ENCODE peak calls at places on chromosomes 2 and 18, in ten cellular contexts. G is spleen, L is WERI-Rb-1, R is kidney, D is fibroblast of lung, S is colonic mucosa, I is PC-9, O is choroid plexus epithelial cell, H is PC-3, U is transverse colon. T is an unnamed sample.

GRCh38 chr2:75558786-75559428 is 1.8 kb downstream of the EVA1A start:
- DNase-seq in G (no peak), L (no peak), R (no peak), D (peak), S (no peak), I (no peak), O (peak), H (no peak), U (no peak), T (peak)

GRCh38 chr18:27413495-27414401 is 228.6 kb upstream of the CHST9 start:
- DNase-seq in G (no peak), L (no peak), R (no peak), D (peak), S (peak), I (peak), O (peak), H (peak), U (no peak), T (peak)

GRCh38 chr2:39419282-39420223 is 17.5 kb downstream of the MAP4K3 start:
- DNase-seq in G (no peak), L (no peak), R (no peak), D (peak), S (no peak), I (no peak), O (peak), H (no peak), U (no peak), T (no peak)

GRCh38 chr2:223532712-223533111 is 69.4 kb downstream of the SCG2 start:
- DNase-seq in G (no peak), L (no peak), R (no peak), D (no peak), S (no peak), I (no peak), O (no peak), H (no peak), U (no peak), T (no peak)

GRCh38 chr2:45033331-45033730 is 24.1 kb upstream of the SIX2 start:
- DNase-seq in G (no peak), L (no peak), R (no peak), D (no peak), S (no peak), I (no peak), O (no peak), H (no peak), U (no peak), T (no peak)

GRCh38 chr2:158575051-158575635 is 118.4 kb downstream of the PKP4 start:
- DNase-seq in G (no peak), L (no peak), R (no peak), D (peak), S (no peak), I (no peak), O (peak), H (no peak), U (no peak), T (no peak)

GRCh38 chr2:155391613-155392012 is 693.1 kb downstream of the KCNJ3 start:
- DNase-seq in G (no peak), L (no peak), R (no peak), D (no peak), S (no peak), I (no peak), O (no peak), H (no peak), U (no peak), T (no peak)

GRCh38 chr18:9516437-9517064 is 41.2 kb downstream of the RALBP1 start:
- DNase-seq in G (no peak), L (no peak), R (no peak), D (peak), S (no peak), I (no peak), O (peak), H (peak), U (no peak), T (peak)

GRCh38 chr2:16861154-16861929 is 195.7 kb upstream of the CYRIA start:
- DNase-seq in G (no peak), L (no peak), R (no peak), D (peak), S (no peak), I (no peak), O (peak), H (no peak), U (no peak), T (peak)

GRCh38 chr18:29841631-29842030 is 1200.9 kb downstream of the DSC3 start:
- DNase-seq in G (no peak), L (no peak), R (no peak), D (no peak), S (no peak), I (no peak), O (no peak), H (peak), U (no peak), T (no peak)

GRCh38 chr18:3454365-3455089 is 4.6 kb downstream of the TGIF1 start:
- DNase-seq in G (no peak), L (peak), R (no peak), D (peak), S (peak), I (peak), O (peak), H (peak), U (peak), T (peak)

GRCh38 chr2:237290249-237290648 is 123.7 kb downstream of the COL6A3 start:
- DNase-seq in G (no peak), L (no peak), R (peak), D (peak), S (peak), I (no peak), O (no peak), H (peak), U (peak), T (peak)

GRCh38 chr2:181235683-181236459 is 221.3 kb upstream of the ITGA4 start:
- DNase-seq in G (no peak), L (no peak), R (no peak), D (no peak), S (no peak), I (no peak), O (no peak), H (no peak), U (no peak), T (no peak)

GRCh38 chr2:152676461-152676860 is 40.8 kb downstream of the PRPF40A start:
- DNase-seq in G (no peak), L (no peak), R (no peak), D (no peak), S (no peak), I (no peak), O (no peak), H (no peak), U (no peak), T (no peak)

GRCh38 chr2:7745369-7745768 is 828.2 kb downstream of the RNF144A start:
- DNase-seq in G (no peak), L (no peak), R (no peak), D (no peak), S (no peak), I (no peak), O (no peak), H (peak), U (no peak), T (peak)

GRCh38 chr2:167987558-167987957 is 259.8 kb downstream of the STK39 start:
- DNase-seq in G (no peak), L (no peak), R (no peak), D (no peak), S (no peak), I (no peak), O (no peak), H (no peak), U (no peak), T (no peak)

DNA sequence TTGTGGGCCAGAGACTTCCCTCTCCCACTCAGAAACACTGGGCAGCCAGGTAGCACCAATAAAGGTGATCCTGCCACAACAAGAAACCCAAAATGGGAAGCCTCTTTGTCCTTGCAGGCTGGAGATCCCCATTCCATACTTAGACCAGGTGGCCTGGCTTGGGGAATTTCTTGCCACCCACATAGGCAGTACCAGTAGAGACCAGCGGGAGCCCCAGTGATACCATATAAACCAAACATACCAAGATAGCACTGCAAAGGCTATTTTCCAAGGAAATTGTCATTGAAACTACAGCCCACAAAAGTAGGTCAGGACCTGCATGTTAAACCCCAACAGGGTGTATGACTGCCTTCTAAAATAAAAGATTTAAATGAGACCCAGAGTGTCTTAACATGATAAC is 171.6 kb downstream of the DIS3L2 start:
- DNase-seq in G (no peak), L (no peak), R (no peak), D (no peak), S (no peak), I (no peak), O (peak), H (no peak), U (no peak), T (no peak)
- TF ChIP-seq CTCF in G (no peak), L (no peak), R (no peak), D (peak), S (no peak), I (peak), O (peak), H (peak), U (no peak), T (peak)

DNA sequence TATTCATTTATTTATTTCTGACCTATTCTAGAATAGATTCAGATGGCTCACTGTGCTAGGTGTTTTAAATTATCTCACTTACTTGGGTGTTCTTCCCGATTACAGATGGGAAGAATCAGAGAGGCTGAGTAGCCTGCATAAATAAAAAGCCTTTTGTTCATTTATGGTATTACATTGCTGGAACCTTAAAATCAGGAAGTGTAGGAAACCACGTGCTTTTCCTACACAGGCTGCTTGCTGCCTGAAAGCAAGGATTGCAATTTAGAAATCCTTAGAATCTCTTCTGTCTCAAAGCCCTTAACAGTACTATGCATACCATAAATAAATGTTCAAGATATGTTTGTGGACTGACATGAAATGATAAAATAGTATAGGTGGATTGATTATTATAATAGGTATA is 73.6 kb upstream of the C2orf15 start:
- DNase-seq in G (no peak), L (no peak), R (no peak), D (no peak), S (no peak), I (no peak), O (no peak), H (no peak), U (no peak), T (no peak)
- H3K4me3 ChIP-seq in G (no peak), L (no peak), R (no peak), D (no peak), S (no peak), I (no peak), O (no peak), H (no peak), U (no peak), T (no peak)

GRCh38 chr2:595141-595805 is 81.9 kb downstream of the TMEM18 start:
- DNase-seq in G (no peak), L (no peak), R (no peak), D (no peak), S (no peak), I (no peak), O (no peak), H (no peak), U (no peak), T (no peak)

GRCh38 chr2:592737-593136 is 84.5 kb downstream of the TMEM18 start:
- DNase-seq in G (no peak), L (no peak), R (no peak), D (no peak), S (no peak), I (no peak), O (no peak), H (no peak), U (no peak), T (no peak)

GRCh38 chr2:593354-594026 is 83.7 kb downstream of the TMEM18 start:
- DNase-seq in G (no peak), L (no peak), R (no peak), D (no peak), S (no peak), I (no peak), O (no peak), H (no peak), U (no peak), T (no peak)

GRCh38 chr2:595831-596592 is 81.2 kb downstream of the TMEM18 start:
- DNase-seq in G (no peak), L (no peak), R (no peak), D (no peak), S (no peak), I (no peak), O (no peak), H (peak), U (no peak), T (no peak)

GRCh38 chr2:594297-594949 is 82.8 kb downstream of the TMEM18 start:
- DNase-seq in G (no peak), L (no peak), R (peak), D (no peak), S (no peak), I (no peak), O (no peak), H (no peak), U (no peak), T (no peak)
- TF ChIP-seq CTCF in G (no peak), L (no peak), R (no peak), D (no peak), S (no peak), I (no peak), O (no peak), H (no peak), U (no peak), T (no peak)

GRCh38 chr2:72793798-72794447 is 31.9 kb downstream of the EXOC6B start:
- DNase-seq in G (no peak), L (no peak), R (no peak), D (peak), S (no peak), I (no peak), O (peak), H (no peak), U (no peak), T (peak)
- H3K4me3 ChIP-seq in G (no peak), L (no peak), R (no peak), D (no peak), S (no peak), I (no peak), O (no peak), H (no peak), U (no peak), T (no peak)

DNA sequence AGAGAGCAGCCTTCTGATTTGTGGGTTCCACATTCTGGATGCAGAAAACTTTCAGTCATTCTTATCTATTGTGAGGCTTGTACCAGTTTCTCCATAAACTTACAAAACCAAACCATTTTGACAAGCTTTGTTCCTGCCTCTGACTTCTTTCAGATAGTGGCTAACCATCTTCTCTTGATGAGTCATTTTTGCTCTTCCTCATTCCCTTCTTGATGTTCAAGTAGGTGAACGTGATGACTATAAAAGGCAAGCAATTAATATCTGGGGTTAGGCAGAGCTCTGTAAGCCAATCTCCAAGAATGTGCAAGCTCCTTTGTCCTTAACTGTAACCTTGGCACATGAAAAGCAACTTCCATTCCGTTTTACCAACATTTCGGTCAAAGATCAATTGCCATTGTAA is 2083.1 kb upstream of the PIK3C3 start:
- DNase-seq in G (no peak), L (no peak), R (no peak), D (peak), S (no peak), I (no peak), O (peak), H (no peak), U (no peak), T (peak)
- TF ChIP-seq CTCF in G (no peak), L (no peak), R (no peak), D (no peak), S (no peak), I (no peak), O (no peak), H (no peak), U (no peak), T (no peak)

T was measured in fibroblast of mammary gland.